ENCODE peak calls at places on chromosomes 13 and 19, in nine cellular contexts. M is small intestine; A is CD8-positive, alpha-beta memory T cell; L is cardiac muscle cell; K is colonic mucosa; Y is HepG2; S is aorta; B is GM23338; R is AG04450. D is an unnamed sample.

GRCh38 chr13:113013303-113013702 is 44.3 kb downstream of the MCF2L start:
- DNase-seq in S (no peak), R (no peak), K (no peak), Y (no peak), L (no peak), M (no peak), A (no peak), B (no peak), D (no peak)

GRCh38 chr19:4301590-4302237 is 475 bp downstream of the TMIGD2 start:
- DNase-seq in B (no peak), Y (no peak), M (no peak), L (no peak), S (no peak), A (peak), R (no peak), K (no peak), D (no peak)

GRCh38 chr13:42660367-42660965 is 86.5 kb downstream of the TNFSF11 start:
- DNase-seq in L (peak), B (no peak), Y (no peak), A (no peak), R (no peak), M (no peak), K (no peak), S (no peak), D (no peak)

GRCh38 chr19:51688665-51689571 is 4.2 kb upstream of the SPACA6 start:
- DNase-seq in B (peak), K (peak), R (peak), M (peak), S (peak), L (peak), A (no peak), Y (peak), D (peak)

GRCh38 chr19:4713384-4713951 is 10.2 kb downstream of the DPP9 start:
- DNase-seq in Y (no peak), K (peak), R (peak), L (peak), M (peak), S (peak), A (no peak), B (no peak), D (no peak)

GRCh38 chr13:63433546-63434150 is 2018.0 kb upstream of the PCDH20 start:
- DNase-seq in A (no peak), M (no peak), L (no peak), R (peak), B (no peak), Y (no peak), K (no peak), S (no peak), D (no peak)

GRCh38 chr19:35587326-35587725 is 1.4 kb downstream of the PMIS2 start:
- DNase-seq in M (no peak), B (no peak), A (no peak), L (peak), Y (no peak), R (no peak), K (no peak), S (no peak), D (no peak)

GRCh38 chr13:109795021-109795420 is 8.6 kb upstream of the IRS2 start:
- DNase-seq in R (no peak), S (no peak), A (no peak), K (no peak), M (no peak), L (no peak), B (no peak), Y (no peak), D (no peak)

GRCh38 chr19:56142897-56143434 is 1.9 kb downstream of the ZNF444 start:
- DNase-seq in A (no peak), R (no peak), Y (no peak), S (no peak), M (peak), L (no peak), K (no peak), B (no peak), D (no peak)

GRCh38 chr19:4976412-4977298 is 7.7 kb downstream of the KDM4B start:
- DNase-seq in S (peak), Y (peak), K (peak), B (peak), L (peak), A (no peak), R (peak), M (peak), D (peak)

GRCh38 chr13:113001251-113002140 is 32.5 kb downstream of the MCF2L start:
- DNase-seq in L (peak), Y (peak), B (peak), K (peak), A (peak), R (no peak), M (peak), S (no peak), D (peak)

GRCh38 chr19:10797541-10798256 is 38.3 kb downstream of the TMED1 start:
- DNase-seq in A (peak), Y (no peak), K (no peak), M (no peak), R (no peak), S (no peak), L (no peak), B (no peak), D (no peak)

GRCh38 chr13:30796833-30797601 is 61.7 kb downstream of the ALOX5AP start:
- DNase-seq in M (peak), B (no peak), K (no peak), R (no peak), S (no peak), L (peak), Y (no peak), A (no peak), D (no peak)

GRCh38 chr19:33443638-33444195 is 70.2 kb downstream of the CEBPG start:
- DNase-seq in M (no peak), A (no peak), S (peak), Y (no peak), L (no peak), B (no peak), K (no peak), R (no peak), D (no peak)

GRCh38 chr19:32674153-32674958 is 624 bp downstream of the ANKRD27 start:
- DNase-seq in L (no peak), Y (no peak), M (no peak), R (no peak), A (no peak), B (no peak), S (no peak), K (no peak), D (no peak)

GRCh38 chr13:80716610-80717081 is 375.7 kb upstream of the SPRY2 start:
- DNase-seq in A (no peak), M (peak), K (no peak), S (peak), R (no peak), Y (no peak), B (peak), L (peak), D (no peak)

GRCh38 chr13:100594731-100595130 is 6.1 kb upstream of the GGACT start:
- DNase-seq in K (peak), A (no peak), Y (peak), M (peak), R (no peak), B (peak), L (no peak), S (no peak), D (peak)

GRCh38 chr13:26488236-26489028 is 69.1 kb upstream of the WASF3 start:
- DNase-seq in B (no peak), A (no peak), R (no peak), Y (no peak), L (no peak), K (no peak), S (peak), M (no peak), D (no peak)

GRCh38 chr13:83941669-83942335 is 59.5 kb upstream of the SLITRK1 start:
- DNase-seq in B (peak), S (no peak), K (no peak), Y (peak), M (no peak), R (no peak), A (no peak), L (no peak), D (peak)

GRCh38 chr19:19279853-19280252 is 6.8 kb upstream of the TM6SF2 start:
- DNase-seq in R (no peak), S (no peak), L (no peak), B (no peak), M (no peak), K (no peak), Y (no peak), A (no peak), D (no peak)

GRCh38 chr19:32359581-32359980 is 14.2 kb downstream of the ZNF507 start:
- DNase-seq in R (no peak), Y (no peak), M (no peak), A (no peak), K (no peak), S (no peak), B (no peak), L (no peak), D (no peak)

GRCh38 chr19:3643592-3644313 is 17.2 kb upstream of the CACTIN start:
- DNase-seq in S (no peak), A (no peak), L (no peak), R (no peak), M (no peak), B (no peak), Y (no peak), K (no peak), D (no peak)

GRCh38 chr19:50702870-50703829 is 16.5 kb downstream of the SHANK1 start:
- DNase-seq in M (no peak), L (peak), B (peak), S (no peak), Y (no peak), R (no peak), K (no peak), A (no peak), D (no peak)

GRCh38 chr19:53868091-53868891 is 608 bp downstream of the MYADM start:
- DNase-seq in B (peak), R (no peak), K (peak), Y (peak), L (peak), M (peak), S (peak), A (peak), D (peak)

GRCh38 chr19:709196-709964 is 645 bp downstream of the PALM start:
- DNase-seq in K (no peak), Y (no peak), A (no peak), S (no peak), L (no peak), B (peak), R (no peak), M (no peak), D (no peak)
- H3K27ac ChIP-seq in K (no peak), Y (no peak), A (no peak), S (no peak), L (no peak), B (no peak), R (no peak), M (peak), D (no peak)

GRCh38 chr19:46408611-46409039 is 4.7 kb downstream of the CCDC8 start:
- DNase-seq in R (no peak), Y (peak), S (peak), K (peak), M (no peak), A (no peak), L (peak), B (no peak), D (no peak)
- H3K27ac ChIP-seq in R (no peak), Y (no peak), S (no peak), K (no peak), M (no peak), A (no peak), L (peak), B (no peak), D (no peak)

GRCh38 chr13:31920301-31920818 is 111.2 kb upstream of the FRY start:
- DNase-seq in S (no peak), Y (no peak), R (no peak), K (no peak), B (no peak), A (no peak), L (peak), M (no peak), D (no peak)
- H3K27ac ChIP-seq in S (no peak), Y (no peak), R (no peak), K (no peak), B (no peak), A (no peak), L (no peak), M (no peak), D (no peak)

GRCh38 chr19:2230807-2231533 is 5.2 kb downstream of the PLEKHJ1 start:
- DNase-seq in L (no peak), K (no peak), B (no peak), S (no peak), R (no peak), M (peak), Y (no peak), A (no peak), D (no peak)
- H3K27ac ChIP-seq in L (peak), K (no peak), B (peak), S (no peak), R (peak), M (peak), Y (no peak), A (no peak), D (no peak)

GRCh38 chr13:105627270-105627669 is 908.2 kb downstream of the EFNB2 start:
- DNase-seq in S (no peak), M (no peak), K (no peak), Y (no peak), A (no peak), R (no peak), B (no peak), L (peak), D (no peak)
- H3K27ac ChIP-seq in S (no peak), M (no peak), K (no peak), Y (no peak), A (no peak), R (no peak), B (no peak), L (no peak), D (no peak)

GRCh38 chr13:32682130-32682529 is 95.9 kb downstream of the PDS5B start:
- DNase-seq in L (no peak), B (no peak), S (no peak), A (no peak), M (no peak), Y (no peak), K (no peak), R (no peak), D (no peak)

GRCh38 chr13:32687275-32687674 is 101.0 kb downstream of the PDS5B start:
- DNase-seq in A (no peak), Y (no peak), S (no peak), M (peak), R (no peak), K (no peak), L (no peak), B (no peak), D (no peak)

GRCh38 chr13:32682740-32683139 is 96.5 kb downstream of the PDS5B start:
- DNase-seq in K (no peak), A (no peak), B (no peak), L (no peak), Y (no peak), M (no peak), R (no peak), S (no peak), D (no peak)
- H3K27ac ChIP-seq in K (no peak), A (no peak), B (no peak), L (no peak), Y (no peak), M (no peak), R (no peak), S (no peak), D (no peak)

DNA sequence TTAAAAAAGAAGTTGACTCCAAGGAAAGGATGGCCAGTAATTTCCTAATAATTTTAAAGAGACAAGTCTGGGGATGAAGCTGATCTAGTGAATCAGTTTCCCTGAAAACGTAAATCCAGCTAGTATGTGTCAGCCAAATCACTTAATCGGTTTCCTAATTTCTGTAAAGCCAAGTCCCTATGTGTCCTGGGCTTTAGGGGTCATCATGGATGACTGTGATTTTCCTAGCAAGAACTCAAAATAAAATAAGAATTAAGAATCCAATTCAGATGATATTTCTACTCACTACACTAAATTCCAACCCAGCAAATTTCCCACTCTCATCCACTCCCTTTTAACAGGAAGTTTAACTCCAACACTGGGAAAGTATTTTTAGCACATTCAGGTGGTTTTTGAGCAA is 35.8 kb downstream of the ELF1 start:
- DNase-seq in R (no peak), Y (no peak), M (no peak), B (no peak), L (peak), S (no peak), A (no peak), K (no peak), D (no peak)
- H3K27ac ChIP-seq in R (no peak), Y (no peak), M (peak), B (no peak), L (peak), S (no peak), A (peak), K (peak), D (no peak)

GRCh38 chr19:7333198-7334118 is 15.3 kb upstream of the ARHGEF18 start:
- DNase-seq in K (no peak), A (no peak), L (peak), M (no peak), B (no peak), S (peak), R (no peak), Y (no peak), D (no peak)

GRCh38 chr19:7336321-7336973 is 12.3 kb upstream of the ARHGEF18 start:
- DNase-seq in S (no peak), L (no peak), R (no peak), K (no peak), A (no peak), M (no peak), B (no peak), Y (no peak), D (no peak)

GRCh38 chr19:7342143-7342542 is 6.6 kb upstream of the ARHGEF18 start:
- DNase-seq in B (no peak), M (no peak), L (no peak), A (no peak), S (no peak), R (no peak), K (no peak), Y (no peak), D (no peak)

GRCh38 chr19:7340959-7341837 is 7.5 kb upstream of the ARHGEF18 start:
- DNase-seq in S (peak), R (peak), B (peak), M (peak), L (peak), Y (peak), A (peak), K (peak), D (peak)

DNA sequence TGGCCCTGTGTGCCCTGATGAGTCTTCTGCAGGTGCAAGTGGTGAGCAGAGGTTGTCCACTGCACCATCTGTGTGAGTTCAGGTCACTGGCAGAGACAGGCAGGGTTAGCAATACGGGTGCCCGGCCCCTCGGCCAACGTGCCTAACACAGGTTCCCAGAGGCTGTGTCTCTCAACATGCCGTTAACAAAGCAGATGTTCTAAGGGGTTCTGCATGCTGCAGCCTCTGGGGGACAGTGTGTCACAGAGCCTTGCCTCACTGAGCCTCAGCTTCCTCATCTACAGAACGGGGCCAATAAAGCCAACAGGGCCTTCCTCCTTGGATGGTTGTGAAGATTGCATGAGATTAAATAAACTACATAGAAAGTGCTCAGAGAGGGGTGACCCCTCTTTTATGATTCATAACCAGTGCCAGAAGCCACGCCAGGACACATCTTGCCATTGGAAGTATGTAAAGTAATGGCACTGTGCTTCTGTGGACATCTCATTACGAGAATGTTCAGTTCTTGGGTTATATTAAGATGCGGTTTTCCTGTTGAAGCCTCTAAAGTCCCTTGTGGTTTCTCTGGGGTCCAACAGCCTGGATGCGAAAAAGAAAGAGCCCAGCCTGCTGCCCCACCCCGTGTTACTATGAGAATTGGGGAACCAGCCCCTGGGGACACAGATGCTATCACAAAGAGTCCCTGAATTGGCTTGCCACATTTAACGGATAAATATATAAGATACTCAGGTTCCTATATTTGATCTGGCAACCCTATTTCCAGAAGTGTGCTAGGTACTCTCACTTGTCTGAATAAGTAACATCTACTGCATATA is 11.2 kb upstream of the ARHGEF18 start:
- DNase-seq in B (no peak), S (no peak), K (no peak), A (no peak), R (no peak), L (no peak), M (no peak), Y (no peak), D (no peak)
- H3K27ac ChIP-seq in B (no peak), S (no peak), K (no peak), A (no peak), R (no peak), L (no peak), M (peak), Y (no peak), D (no peak)

GRCh38 chr19:48478339-48479061 is 9.3 kb downstream of the CYTH2 start:
- DNase-seq in K (no peak), B (no peak), S (no peak), L (no peak), R (no peak), A (no peak), M (no peak), Y (no peak), D (no peak)

GRCh38 chr19:48481191-48481500 is 12.0 kb downstream of the CYTH2 start:
- DNase-seq in Y (no peak), M (no peak), R (peak), A (no peak), S (no peak), K (no peak), L (peak), B (no peak), D (no peak)

GRCh38 chr19:48480476-48481190 is 11.5 kb downstream of the CYTH2 start:
- DNase-seq in A (peak), B (peak), K (peak), L (peak), Y (no peak), M (no peak), S (peak), R (no peak), D (no peak)

GRCh38 chr19:48480151-48480475 is 10.9 kb downstream of the CYTH2 start:
- DNase-seq in L (peak), K (peak), S (peak), M (no peak), R (no peak), B (peak), A (peak), Y (no peak), D (no peak)

DNA sequence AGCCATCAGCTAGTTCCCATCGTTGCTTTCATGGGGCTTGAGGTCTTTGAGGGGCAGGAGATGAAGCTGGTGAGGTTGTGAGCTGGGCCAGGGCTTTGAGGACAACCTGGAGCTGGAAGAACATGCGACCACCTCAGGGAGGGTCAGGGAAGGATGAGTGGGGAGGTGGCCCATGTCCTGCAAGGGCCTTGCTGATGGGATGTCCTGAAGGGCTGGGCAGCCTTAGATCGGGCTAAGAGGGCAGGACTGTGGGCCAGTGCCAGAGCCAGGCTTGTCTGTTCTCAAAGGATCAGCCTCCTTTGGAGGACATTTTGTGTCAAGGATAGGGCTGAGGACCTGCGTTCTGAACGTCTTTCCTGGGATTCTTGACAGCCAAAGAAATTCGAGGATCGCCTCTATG is 10.5 kb downstream of the CYTH2 start:
- DNase-seq in K (no peak), M (no peak), B (peak), A (no peak), R (no peak), L (no peak), S (no peak), Y (no peak), D (no peak)
- H3K27ac ChIP-seq in K (no peak), M (peak), B (peak), A (no peak), R (no peak), L (peak), S (no peak), Y (no peak), D (no peak)

DNA sequence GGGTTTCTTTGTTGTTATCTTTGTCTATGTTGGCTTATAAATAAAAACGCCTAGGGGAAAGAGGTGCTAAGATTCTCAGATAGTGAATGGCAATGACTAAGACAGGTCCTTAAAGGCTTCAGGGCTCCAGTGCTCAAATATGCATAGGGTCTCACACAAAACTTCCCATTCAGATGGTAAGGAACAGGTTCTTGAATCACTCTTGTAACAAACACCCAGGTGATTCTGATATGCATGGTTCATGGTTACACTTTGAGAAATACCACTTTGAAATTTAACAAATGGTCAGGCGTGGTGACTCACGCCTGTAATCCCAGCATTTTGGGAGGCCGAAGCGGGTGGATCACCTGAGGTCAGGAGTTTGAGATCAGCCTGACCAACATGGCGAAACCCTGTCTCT is 17.1 kb downstream of the NUDT15 start:
- DNase-seq in B (no peak), A (no peak), M (no peak), Y (no peak), R (no peak), K (no peak), L (no peak), S (no peak), D (no peak)
- H3K27ac ChIP-seq in B (no peak), A (no peak), M (no peak), Y (no peak), R (no peak), K (no peak), L (no peak), S (no peak), D (no peak)

D was measured in H9.